ENCODE peak calls at places on chromosomes 3 and 15, in five cellular contexts. B is tibial artery, L is kidney, U is spleen, X is GM13977. C is an unnamed sample.

GRCh38 chr15:91254766-91255165 is 154.7 kb downstream of the SV2B start:
- DNase-seq in B (no peak), L (no peak), U (no peak), X (no peak), C (no peak)

GRCh38 chr3:52313774-52314188 is 2.3 kb upstream of the DNAH1 start:
- DNase-seq in B (peak), L (no peak), U (no peak), X (peak), C (peak)

GRCh38 chr3:122030381-122031122 is 8.5 kb upstream of the ILDR1 start:
- DNase-seq in B (no peak), L (no peak), U (no peak), X (peak), C (peak)

GRCh38 chr3:180073561-180073960 is 36.8 kb upstream of the PEX5L start:
- DNase-seq in B (no peak), L (no peak), U (no peak), X (no peak), C (no peak)

GRCh38 chr15:58528197-58528870 is 96.5 kb downstream of the LIPC start:
- DNase-seq in B (no peak), L (no peak), U (no peak), X (no peak), C (peak)

GRCh38 chr3:97793415-97794019 is 28.3 kb upstream of the CRYBG3 start:
- DNase-seq in B (no peak), L (no peak), U (no peak), X (peak), C (peak)

GRCh38 chr3:33105341-33105943 is 8.4 kb upstream of the CRTAP start:
- DNase-seq in B (no peak), L (no peak), U (no peak), X (no peak), C (no peak)

GRCh38 chr15:57591822-57592367 is at the start of gene MYZAP:
- DNase-seq in B (peak), L (peak), U (peak), X (peak), C (no peak)

GRCh38 chr3:9231006-9231405 is 18.4 kb downstream of the SRGAP3 start:
- DNase-seq in B (no peak), L (no peak), U (no peak), X (no peak), C (no peak)

GRCh38 chr3:47664519-47664918 is 85.9 kb upstream of the CSPG5 start:
- DNase-seq in B (no peak), L (no peak), U (no peak), X (no peak), C (no peak)
- TF ChIP-seq CTCF in B (peak), L (no peak), U (no peak), X (peak), C (peak)

GRCh38 chr3:129627350-129628168 is 21.1 kb upstream of the PLXND1 start:
- DNase-seq in B (peak), L (peak), U (peak), X (peak), C (peak)

GRCh38 chr3:129623447-129624118 is 17.1 kb upstream of the PLXND1 start:
- DNase-seq in B (no peak), L (peak), U (peak), X (no peak), C (no peak)

GRCh38 chr3:129626744-129627349 is 20.4 kb upstream of the PLXND1 start:
- DNase-seq in B (peak), L (peak), U (peak), X (peak), C (peak)

GRCh38 chr3:129624347-129625070 is 18.0 kb upstream of the PLXND1 start:
- DNase-seq in B (no peak), L (peak), U (peak), X (no peak), C (no peak)

DNA sequence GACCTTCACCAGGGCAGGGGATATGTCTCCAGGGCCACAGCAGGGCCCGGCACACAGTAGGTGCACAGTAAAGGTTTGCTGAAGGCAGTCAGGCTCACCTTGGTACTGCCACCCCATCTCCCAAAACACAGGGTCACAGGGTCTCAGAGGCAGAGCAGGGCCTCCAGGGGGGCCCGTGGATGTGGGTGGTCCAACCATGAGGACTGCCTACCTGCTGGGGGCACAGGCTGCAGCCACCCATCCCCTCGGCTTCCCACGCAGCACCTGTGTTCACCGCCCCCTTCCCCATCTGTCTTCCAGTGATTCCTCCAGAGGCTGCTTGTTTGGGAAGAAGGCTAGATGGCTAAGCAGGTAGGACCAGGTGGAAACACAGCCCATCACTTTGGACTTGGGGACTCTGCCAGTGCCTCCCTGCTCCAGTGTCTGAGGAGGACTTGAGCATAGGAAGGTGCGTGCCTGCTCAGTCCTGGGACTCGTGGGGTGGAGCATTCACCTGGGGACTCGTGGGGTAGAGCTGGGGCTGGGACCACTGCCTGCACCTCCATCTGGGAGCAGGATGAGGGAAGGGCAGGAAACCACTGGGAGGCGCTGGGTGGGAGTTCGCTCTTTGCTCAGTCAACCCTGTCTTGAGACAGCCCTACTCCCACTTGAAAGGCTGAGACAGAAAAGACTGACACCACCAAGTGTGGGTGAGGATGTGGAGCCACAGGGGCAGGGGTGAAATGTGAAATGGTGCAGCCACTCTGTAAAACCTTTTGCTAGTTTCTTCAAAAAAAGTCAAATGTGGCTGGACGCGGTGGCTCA is 18.8 kb upstream of the PLXND1 start:
- DNase-seq in B (no peak), L (peak), U (peak), X (peak), C (no peak)
- TF ChIP-seq CTCF in B (no peak), L (no peak), U (no peak), X (peak), C (peak)

GRCh38 chr3:55551644-55552043 is 64.5 kb upstream of the WNT5A start:
- DNase-seq in B (no peak), L (no peak), U (no peak), X (no peak), C (no peak)

GRCh38 chr3:55547086-55547666 is 60.1 kb upstream of the WNT5A start:
- DNase-seq in B (no peak), L (no peak), U (no peak), X (no peak), C (no peak)

GRCh38 chr3:55544219-55544618 is 57.1 kb upstream of the WNT5A start:
- DNase-seq in B (no peak), L (no peak), U (no peak), X (no peak), C (no peak)

GRCh38 chr3:55554621-55555020 is 67.5 kb upstream of the WNT5A start:
- DNase-seq in B (no peak), L (no peak), U (no peak), X (no peak), C (no peak)

GRCh38 chr3:55549172-55549571 is 62.1 kb upstream of the WNT5A start:
- DNase-seq in B (no peak), L (no peak), U (no peak), X (no peak), C (no peak)
- TF ChIP-seq CTCF in B (no peak), L (no peak), U (no peak), X (no peak), C (peak)

GRCh38 chr15:64906402-64906801 is 5.3 kb upstream of the ANKDD1A start:
- DNase-seq in B (no peak), L (peak), U (no peak), X (no peak), C (no peak)

GRCh38 chr15:64904189-64904588 is 7.5 kb upstream of the ANKDD1A start:
- DNase-seq in B (no peak), L (no peak), U (no peak), X (no peak), C (no peak)

GRCh38 chr15:64903331-64903950 is 8.3 kb upstream of the ANKDD1A start:
- DNase-seq in B (no peak), L (peak), U (no peak), X (no peak), C (no peak)

GRCh38 chr15:64905941-64906340 is 5.8 kb upstream of the ANKDD1A start:
- DNase-seq in B (no peak), L (peak), U (no peak), X (no peak), C (no peak)

GRCh38 chr15:64905119-64905831 is 6.4 kb upstream of the ANKDD1A start:
- DNase-seq in B (peak), L (peak), U (peak), X (peak), C (peak)
- TF ChIP-seq CTCF in B (peak), L (peak), U (peak), X (peak), C (peak)